ENCODE peak calls at places on chromosomes 3 and 15, in six cellular contexts. D is endothelial cell, R is GM20000, A is WTC11, Q is MM.1S, B is fibroblast of pulmonary artery. M is an unnamed sample.

GRCh38 chr3:62888180-62888579 is 13.0 kb upstream of the CADPS start:
- DNase-seq in D (no peak), R (no peak), A (peak; percentile 22), Q (no peak), B (no peak), M (no peak)

GRCh38 chr3:152402698-152403456 is 134.1 kb downstream of the MBNL1 start:
- DNase-seq in D (no peak), R (no peak), A (no peak), Q (no peak), B (no peak), M (no peak)

GRCh38 chr3:120093119-120093922 is 926 bp downstream of the GSK3B start:
- DNase-seq in D (peak; percentile 8), R (no peak), A (no peak), Q (no peak), B (peak; percentile 92), M (peak; percentile 14)

GRCh38 chr3:121997372-121997771 is 24.7 kb downstream of the ILDR1 start:
- DNase-seq in D (no peak), R (no peak), A (no peak), Q (no peak), B (no peak), M (no peak)

GRCh38 chr3:179544981-179545645 is 17.6 kb upstream of the ACTL6A start:
- DNase-seq in D (no peak), R (no peak), A (no peak), Q (no peak), B (peak; percentile 57), M (no peak)

GRCh38 chr3:190261740-190262139 is 60.5 kb downstream of the CLDN1 start:
- DNase-seq in D (no peak), R (no peak), A (no peak), Q (no peak), B (no peak), M (no peak)

GRCh38 chr3:9703736-9704342 is at the start of gene CPNE9:
- DNase-seq in D (peak; percentile 28), R (peak; percentile 47), A (peak; percentile 48), Q (no peak), B (no peak), M (no peak)

GRCh38 chr3:104628185-104628789 is 738.4 kb upstream of the ALCAM start:
- DNase-seq in D (no peak), R (peak; percentile 22), A (no peak), Q (peak; percentile 34), B (peak; percentile 79), M (no peak)

GRCh38 chr3:52250122-52250521 is 4.6 kb downstream of the PPM1M start:
- DNase-seq in D (no peak), R (no peak), A (no peak), Q (peak; percentile 1), B (no peak), M (no peak)

GRCh38 chr15:55279746-55280351 is 9.8 kb downstream of the RAB27A start:
- DNase-seq in D (no peak), R (peak; percentile 58), A (no peak), Q (peak; percentile 93), B (peak; percentile 77), M (no peak)

GRCh38 chr3:4852780-4853748 is 126.2 kb upstream of the BHLHE40 start:
- DNase-seq in D (no peak), R (no peak), A (no peak), Q (no peak), B (peak; percentile 82), M (no peak)

GRCh38 chr3:108124337-108125150 is 33.7 kb upstream of the CD47 start:
- DNase-seq in D (no peak), R (peak; percentile 71), A (no peak), Q (peak; percentile 82), B (peak; percentile 8), M (no peak)

GRCh38 chr15:101059381-101060341 is 140.5 kb downstream of the LRRK1 start:
- DNase-seq in D (no peak), R (no peak), A (no peak), Q (no peak), B (no peak), M (no peak)

GRCh38 chr15:48559270-48559669 is 86.2 kb downstream of the FBN1 start:
- DNase-seq in D (no peak), R (no peak), A (no peak), Q (no peak), B (peak; percentile 82), M (no peak)

GRCh38 chr3:73827658-73828313 is 203.0 kb upstream of the PDZRN3 start:
- DNase-seq in D (no peak), R (no peak), A (no peak), Q (no peak), B (no peak), M (no peak)

GRCh38 chr3:36907911-36908646 is 36.8 kb downstream of the TRANK1 start:
- DNase-seq in D (peak; percentile 7), R (peak; percentile 21), A (no peak), Q (peak; percentile 76), B (peak; percentile 85), M (peak; percentile 66)

GRCh38 chr3:55879901-55880331 is 392.8 kb upstream of the WNT5A start:
- DNase-seq in D (no peak), R (no peak), A (no peak), Q (no peak), B (no peak), M (no peak)

GRCh38 chr3:16119887-16120286 is 54.6 kb upstream of the GALNT15 start:
- DNase-seq in D (no peak), R (no peak), A (no peak), Q (no peak), B (no peak), M (no peak)

GRCh38 chr3:171183042-171183441 is 156.5 kb upstream of the SLC2A2 start:
- DNase-seq in D (peak; percentile 39), R (no peak), A (no peak), Q (no peak), B (peak; percentile 60), M (no peak)

GRCh38 chr3:2547049-2547448 is 448.4 kb downstream of the CNTN4 start:
- DNase-seq in D (no peak), R (no peak), A (no peak), Q (no peak), B (no peak), M (no peak)

GRCh38 chr3:78878011-78878410 is 889.8 kb downstream of the ROBO1 start:
- DNase-seq in D (no peak), R (no peak), A (no peak), Q (no peak), B (peak; percentile 33), M (no peak)

GRCh38 chr3:48456466-48456865 is 9.9 kb downstream of the ATRIP start:
- DNase-seq in D (no peak), R (no peak), A (no peak), Q (peak; percentile 32), B (no peak), M (no peak)

GRCh38 chr3:102224171-102224570 is 210.6 kb upstream of the ZPLD1 start:
- DNase-seq in D (peak; percentile 19), R (peak; percentile 18), A (no peak), Q (peak; percentile 26), B (peak; percentile 46), M (no peak)

GRCh38 chr3:48514431-48515227 is 10.7 kb upstream of the SHISA5 start:
- DNase-seq in D (no peak), R (no peak), A (no peak), Q (peak; percentile 72), B (no peak), M (no peak)

GRCh38 chr15:78093242-78094020 is 1.1 kb downstream of the SH2D7 start:
- DNase-seq in D (no peak), R (no peak), A (no peak), Q (no peak), B (peak; percentile 90), M (no peak)

GRCh38 chr3:123104550-123104949 is 37.7 kb downstream of the PDIA5 start:
- DNase-seq in D (no peak), R (no peak), A (no peak), Q (no peak), B (peak; percentile 76), M (no peak)

DNA sequence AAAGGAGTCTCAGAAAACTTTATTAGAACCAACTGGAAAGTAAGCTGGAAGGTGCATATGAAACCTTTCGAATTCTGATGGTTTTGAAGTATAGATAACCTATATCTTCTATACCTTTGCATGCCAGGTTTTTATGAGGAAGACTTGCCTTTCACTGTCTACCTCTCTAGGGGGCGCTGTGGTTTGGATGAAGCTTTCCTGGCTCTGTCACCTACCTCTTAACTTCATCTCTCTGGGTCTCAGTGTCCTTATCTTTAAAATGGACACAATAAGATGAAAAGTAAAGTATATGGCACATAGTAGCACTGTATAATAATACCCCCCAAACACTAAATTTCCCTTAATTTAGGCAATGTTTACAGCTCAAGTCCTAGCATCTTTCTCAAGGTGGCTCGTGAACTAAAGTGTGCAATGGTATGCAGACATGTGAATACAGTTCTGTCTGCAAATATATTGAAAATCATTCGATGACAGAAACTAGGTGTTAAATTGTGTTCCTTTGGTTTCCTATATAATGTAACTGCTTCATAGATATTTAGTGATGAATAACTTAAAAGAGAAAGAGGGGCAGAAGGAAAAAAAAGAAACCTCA is 314.3 kb downstream of the CHST2 start:
- DNase-seq in D (no peak), R (peak; percentile 24), A (peak; percentile 44), Q (no peak), B (no peak), M (no peak)
- TF ChIP-seq CTCF in D (peak; percentile 58), R (peak; percentile 58), A (peak; percentile 62), Q (peak; percentile 56), B (peak; percentile 45), M (peak; percentile 6)

GRCh38 chr3:14148041-14148985 is 23.5 kb downstream of the TMEM43 start:
- DNase-seq in D (peak; percentile 70), R (no peak), A (peak; percentile 86), Q (no peak), B (no peak), M (no peak)
- TF ChIP-seq CTCF in D (peak; percentile 62), R (no peak), A (no peak), Q (no peak), B (no peak), M (no peak)

DNA sequence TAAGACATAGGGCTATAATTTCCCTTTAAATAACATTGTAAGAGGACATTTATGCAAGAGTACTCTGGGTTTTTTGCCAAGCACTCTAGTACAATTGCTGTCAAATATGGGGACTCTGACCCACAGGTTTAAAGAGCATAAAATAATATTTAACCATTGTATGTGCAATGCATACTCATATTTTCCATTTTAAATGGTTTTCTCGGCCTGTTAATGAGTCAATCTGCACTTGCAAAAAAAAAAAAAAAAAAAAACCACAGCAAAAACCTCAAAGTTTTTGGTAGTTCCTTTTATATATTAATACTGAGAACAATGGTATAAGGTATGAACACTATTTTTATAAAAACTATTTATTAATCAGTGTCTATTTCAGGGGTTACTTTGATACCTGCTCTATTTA is 304.0 kb upstream of the CBLB start:
- DNase-seq in D (no peak), R (peak; percentile 54), A (no peak), Q (no peak), B (no peak), M (no peak)
- TF ChIP-seq CTCF in D (no peak), R (no peak), A (no peak), Q (no peak), B (no peak), M (no peak)

DNA sequence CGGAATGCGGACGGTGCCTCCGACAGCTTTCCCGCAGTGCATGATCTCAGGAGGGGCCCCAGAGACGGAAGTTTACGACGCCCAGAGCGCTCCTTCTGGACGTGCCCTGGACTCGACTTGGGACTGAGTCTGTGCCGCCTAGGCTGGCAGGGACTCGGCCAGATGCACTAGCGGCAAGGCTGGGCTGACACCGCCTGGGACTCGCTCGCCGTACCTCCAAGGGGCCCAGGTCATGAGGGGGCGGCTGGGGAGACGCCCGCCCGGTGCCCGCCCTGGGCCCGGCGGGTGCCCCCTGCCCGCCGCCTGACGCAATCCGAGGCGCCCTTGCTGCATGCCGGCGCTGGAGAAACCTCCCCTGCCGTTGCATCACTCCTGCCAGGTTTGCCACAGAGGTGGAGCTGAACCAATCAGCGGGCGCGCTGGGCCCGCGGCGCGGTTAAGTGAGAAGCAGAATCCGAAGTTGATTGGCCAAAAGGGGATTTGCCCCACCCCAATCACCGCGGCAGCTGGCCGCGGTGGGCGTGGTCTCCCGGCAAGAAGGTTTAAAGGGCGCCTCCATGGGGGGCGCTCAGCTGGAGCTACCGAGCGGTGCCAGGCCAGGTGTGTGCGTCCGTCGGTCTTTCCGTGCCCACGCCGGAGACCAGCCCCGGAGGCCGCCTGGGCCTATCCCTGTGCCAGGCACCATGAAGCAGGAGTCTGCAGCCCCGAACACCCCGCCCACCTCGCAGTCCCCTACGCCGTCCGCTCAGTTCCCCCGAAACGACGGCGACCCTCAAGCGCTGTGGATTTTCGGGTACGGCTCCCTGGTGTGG is at the start of gene CHAC1:
- DNase-seq in D (peak; percentile 89), R (peak; percentile 99), A (peak; percentile 99), Q (peak; percentile 97), B (peak; percentile 97), M (peak; percentile 96)
- TF ChIP-seq CTCF in D (no peak), R (no peak), A (no peak), Q (peak; percentile 0), B (no peak), M (no peak)